ENCODE peak calls at places on chromosomes 2 and 18, in five cellular contexts. G is PC-9, V is transverse colon, X is GM12878, K is stomach. M is an unnamed sample.

GRCh38 chr2:9747396-9747795 is 95.9 kb upstream of the TAF1B start:
- DNase-seq in G (no peak), V (no peak), X (no peak), K (no peak), M (no peak)

GRCh38 chr2:215421859-215422461 is 13.9 kb downstream of the FN1 start:
- DNase-seq in G (no peak), V (no peak), X (no peak), K (no peak), M (no peak)

GRCh38 chr18:68991281-68991680 is 193.4 kb downstream of the CCDC102B start:
- DNase-seq in G (no peak), V (no peak), X (no peak), K (no peak), M (no peak)

GRCh38 chr2:163774862-163775261 is 39.1 kb upstream of the FIGN start:
- DNase-seq in G (peak; percentile 15), V (no peak), X (no peak), K (no peak), M (no peak)

GRCh38 chr2:27920148-27920885 is 29.8 kb downstream of the BABAM2 start:
- DNase-seq in G (no peak), V (no peak), X (no peak), K (no peak), M (no peak)

GRCh38 chr2:218029366-218030360 is 26.9 kb upstream of the TNS1 start:
- DNase-seq in G (no peak), V (no peak), X (no peak), K (peak; percentile 24), M (peak; percentile 54)

GRCh38 chr2:32711219-32711618 is 83.4 kb downstream of the TTC27 start:
- DNase-seq in G (no peak), V (no peak), X (no peak), K (no peak), M (no peak)

GRCh38 chr2:166372046-166372445 is 3.7 kb downstream of the SCN9A start:
- DNase-seq in G (no peak), V (no peak), X (no peak), K (no peak), M (no peak)

GRCh38 chr2:238425505-238425978 is 1.2 kb upstream of the ASB1 start:
- DNase-seq in G (no peak), V (peak; percentile 45), X (no peak), K (peak; percentile 1), M (peak; percentile 62)

GRCh38 chr2:167844714-167845530 is 402.5 kb downstream of the STK39 start:
- DNase-seq in G (peak; percentile 20), V (peak; percentile 66), X (no peak), K (no peak), M (no peak)

GRCh38 chr18:32438173-32438572 is 32.5 kb downstream of the GAREM1 start:
- DNase-seq in G (no peak), V (no peak), X (no peak), K (no peak), M (no peak)

GRCh38 chr2:30622452-30622851 is 175.4 kb downstream of the LCLAT1 start:
- DNase-seq in G (no peak), V (no peak), X (no peak), K (no peak), M (no peak)

GRCh38 chr2:163312723-163313122 is 423.1 kb downstream of the FIGN start:
- DNase-seq in G (no peak), V (no peak), X (no peak), K (no peak), M (no peak)

GRCh38 chr2:168494190-168494711 is 38.2 kb downstream of the CERS6 start:
- DNase-seq in G (no peak), V (peak; percentile 35), X (no peak), K (no peak), M (no peak)

GRCh38 chr2:85971369-85971768 is 82.6 kb upstream of the ST3GAL5 start:
- DNase-seq in G (no peak), V (no peak), X (no peak), K (no peak), M (no peak)

GRCh38 chr2:44897406-44897805 is 44.1 kb upstream of the SIX3 start:
- DNase-seq in G (no peak), V (no peak), X (no peak), K (no peak), M (no peak)

GRCh38 chr2:198060277-198060676 is 255.9 kb downstream of the PLCL1 start:
- DNase-seq in G (no peak), V (no peak), X (no peak), K (no peak), M (no peak)

GRCh38 chr2:13676269-13676668 is 956.2 kb upstream of the LRATD1 start:
- DNase-seq in G (no peak), V (no peak), X (no peak), K (no peak), M (no peak)

GRCh38 chr2:241903121-241904010 is 33.8 kb downstream of the RTP5 start:
- DNase-seq in G (no peak), V (no peak), X (no peak), K (peak; percentile 15), M (peak; percentile 56)

GRCh38 chr2:45754087-45755015 is 102.9 kb downstream of the PRKCE start:
- DNase-seq in G (no peak), V (no peak), X (no peak), K (no peak), M (no peak)

GRCh38 chr2:241859436-241860183 is 916 bp upstream of the PDCD1 start:
- DNase-seq in G (no peak), V (peak; percentile 47), X (no peak), K (no peak), M (no peak)

GRCh38 chr2:172839446-172839845 is 103.8 kb downstream of the RAPGEF4 start:
- DNase-seq in G (peak; percentile 31), V (no peak), X (no peak), K (no peak), M (no peak)

GRCh38 chr2:194545978-194546377 is 1111.0 kb upstream of the SLC39A10 start:
- DNase-seq in G (no peak), V (no peak), X (no peak), K (no peak), M (no peak)

GRCh38 chr2:103132536-103133217 is 370.8 kb downstream of the TMEM182 start:
- DNase-seq in G (no peak), V (no peak), X (no peak), K (no peak), M (no peak)

GRCh38 chr2:150860301-150860700 is 372.8 kb upstream of the RND3 start:
- DNase-seq in G (no peak), V (no peak), X (no peak), K (no peak), M (no peak)

GRCh38 chr2:86441392-86441788 is 219 bp downstream of the KDM3A start:
- DNase-seq in G (no peak), V (no peak), X (no peak), K (no peak), M (no peak)

GRCh38 chr18:79251021-79251420 is 144.7 kb upstream of the NFATC1 start:
- DNase-seq in G (no peak), V (no peak), X (no peak), K (no peak), M (no peak)

GRCh38 chr2:181357979-181358378 is 99.2 kb upstream of the ITGA4 start:
- DNase-seq in G (no peak), V (no peak), X (no peak), K (no peak), M (no peak)

GRCh38 chr2:209525336-209525735 is 101.5 kb downstream of the MAP2 start:
- DNase-seq in G (no peak), V (no peak), X (no peak), K (no peak), M (no peak)

GRCh38 chr2:3398837-3399236 is 19.3 kb downstream of the TRAPPC12 start:
- DNase-seq in G (no peak), V (no peak), X (no peak), K (no peak), M (no peak)
- TF ChIP-seq CTCF in G (no peak), V (no peak), X (no peak), K (no peak), M (no peak)

GRCh38 chr2:70965506-70965905 is 12.9 kb upstream of the ANKRD53 start:
- DNase-seq in G (no peak), V (no peak), X (no peak), K (no peak), M (no peak)
- H3K4me3 ChIP-seq in G (no peak overlapping the region), V (peak overlapping the region; percentile 50), X (peak overlapping the region; percentile 74), K (peak overlapping the region; percentile 44), M (peak overlapping the region; percentile 63)

DNA sequence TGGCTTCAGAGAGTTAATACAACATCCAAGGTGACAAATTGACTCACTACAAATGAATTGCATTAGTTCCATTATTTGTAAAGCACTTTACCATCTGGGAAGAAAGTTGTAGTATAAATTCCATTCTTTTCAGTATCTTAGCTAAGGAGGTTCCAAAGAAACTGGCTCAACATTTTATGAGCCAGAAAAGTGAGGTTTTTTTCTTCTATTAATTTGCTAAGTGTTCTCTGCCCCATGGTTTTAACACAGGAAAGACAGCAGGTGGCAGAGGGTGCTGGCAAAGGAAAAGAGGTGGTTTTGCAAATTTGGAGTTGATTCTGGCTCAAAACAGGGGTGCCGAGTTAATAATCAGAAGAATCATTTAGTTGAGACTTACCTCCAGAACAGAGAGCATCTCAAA is 410.1 kb downstream of the MTX2 start:
- DNase-seq in G (no peak), V (no peak), X (no peak), K (no peak), M (no peak)
- TF ChIP-seq CTCF in G (no peak), V (no peak), X (no peak), K (no peak), M (no peak)

DNA sequence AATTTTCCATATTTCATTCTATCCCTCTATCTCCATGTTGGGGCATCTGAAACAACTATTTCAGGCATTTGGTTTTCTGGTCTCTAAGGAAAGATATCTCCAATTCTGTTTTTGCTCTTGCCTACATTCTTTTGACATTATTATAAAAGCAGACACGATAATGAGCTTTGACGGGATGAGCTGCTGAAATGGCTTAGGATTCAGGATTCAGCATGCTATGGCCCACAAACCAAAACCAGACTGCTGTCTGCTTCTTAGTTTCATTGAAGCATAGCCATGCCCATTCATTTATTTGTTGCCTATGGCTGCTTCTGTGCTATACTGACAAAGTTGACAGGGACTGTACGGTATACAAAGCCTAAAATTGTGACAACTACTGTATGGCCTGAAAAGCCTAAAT is 42.6 kb upstream of the GLS start:
- DNase-seq in G (no peak), V (no peak), X (no peak), K (no peak), M (no peak)
- H3K4me3 ChIP-seq in G (no peak overlapping the region), V (no peak overlapping the region), X (no peak overlapping the region), K (no peak overlapping the region), M (no peak overlapping the region)

GRCh38 chr2:154133823-154134222 is 262.1 kb downstream of the GALNT13 start:
- DNase-seq in G (no peak), V (no peak), X (no peak), K (no peak), M (no peak)

GRCh38 chr2:154125900-154126299 is 254.2 kb downstream of the GALNT13 start:
- DNase-seq in G (no peak), V (no peak), X (no peak), K (no peak), M (no peak)

GRCh38 chr2:154132827-154133226 is 261.1 kb downstream of the GALNT13 start:
- DNase-seq in G (no peak), V (no peak), X (no peak), K (no peak), M (no peak)

GRCh38 chr2:154130821-154131220 is 259.1 kb downstream of the GALNT13 start:
- DNase-seq in G (no peak), V (no peak), X (no peak), K (no peak), M (no peak)
- TF ChIP-seq CTCF in G (no peak), V (no peak), X (no peak), K (no peak), M (no peak)